ENCODE peak calls at places on chromosomes 12 and 14, in nine cellular contexts. J is CD8-positive, alpha-beta memory T cell; V is gastrocnemius medialis; D is tibial artery; T is A549; L is ovary; Z is A673; E is endothelial cell of umbilical vein; U is left lung. M is an unnamed sample. For H3K4me1, the result is how much of the 10 kb centered on the place peaks cover.

GRCh38 chr12:69875416-69875815 is 50.4 kb downstream of the MYRFL start:
- DNase-seq in U (no peak), E (no peak), V (no peak), D (no peak), L (no peak), T (no peak), J (no peak), Z (no peak), M (no peak)

GRCh38 chr12:131229426-131230339 is 276.0 kb downstream of the ADGRD1 start:
- DNase-seq in E (no peak), Z (no peak), U (no peak), T (no peak), D (no peak), V (no peak), J (no peak), L (no peak), M (no peak)

GRCh38 chr12:89789862-89790261 is 81.2 kb upstream of the ATP2B1 start:
- DNase-seq in Z (no peak), L (no peak), J (no peak), U (no peak), V (no peak), T (no peak), E (no peak), D (no peak), M (no peak)

GRCh38 chr14:92922883-92923743 is at the start of gene CHGA:
- DNase-seq in L (peak), E (peak), V (no peak), T (peak), Z (peak), J (peak), D (no peak), U (peak), M (no peak)

GRCh38 chr14:61558271-61558670 is 137.0 kb upstream of the HIF1A start:
- DNase-seq in V (no peak), T (no peak), L (no peak), E (peak), U (no peak), Z (peak), J (no peak), D (no peak), M (no peak)

GRCh38 chr12:30863839-30864238 is 62.7 kb upstream of the TSPAN11 start:
- DNase-seq in U (no peak), E (no peak), V (no peak), Z (no peak), T (no peak), D (no peak), J (no peak), L (no peak), M (no peak)

GRCh38 chr14:96501746-96502620 is at the start of gene PAPOLA:
- DNase-seq in E (peak), Z (peak), T (peak), D (peak), U (peak), V (peak), L (peak), J (peak), M (peak)

GRCh38 chr14:95480109-95480886 is 36.2 kb downstream of the SYNE3 start:
- DNase-seq in J (no peak), L (no peak), U (no peak), D (peak), Z (no peak), T (no peak), E (no peak), V (peak), M (no peak)

GRCh38 chr12:55728185-55728931 is 451 bp downstream of the CD63 start:
- DNase-seq in V (peak), E (peak), Z (peak), D (peak), U (peak), L (peak), J (no peak), T (peak), M (peak)

GRCh38 chr14:37150414-37150813 is 22.0 kb downstream of the SLC25A21 start:
- DNase-seq in E (peak), D (no peak), J (no peak), T (peak), U (no peak), L (no peak), V (no peak), Z (peak), M (no peak)

GRCh38 chr12:4107436-4107878 is 166.1 kb upstream of the CCND2 start:
- DNase-seq in J (peak), V (no peak), D (peak), U (no peak), L (no peak), E (peak), Z (peak), T (peak), M (peak)

GRCh38 chr12:28631831-28632230 is 441.6 kb downstream of the CCDC91 start:
- DNase-seq in U (no peak), L (no peak), T (no peak), Z (no peak), V (no peak), D (no peak), E (no peak), J (no peak), M (no peak)

GRCh38 chr12:131260970-131261369 is 307.3 kb downstream of the ADGRD1 start:
- DNase-seq in L (no peak), J (no peak), E (no peak), D (no peak), Z (no peak), U (no peak), V (no peak), T (no peak), M (no peak)

GRCh38 chr14:96805906-96806305 is 8.7 kb downstream of the VRK1 start:
- DNase-seq in L (no peak), E (no peak), T (no peak), D (no peak), Z (no peak), U (no peak), V (no peak), J (no peak), M (no peak)

GRCh38 chr12:111788178-111788654 is 21.5 kb downstream of the ALDH2 start:
- DNase-seq in V (peak), U (no peak), D (no peak), L (peak), Z (peak), J (no peak), E (no peak), T (peak), M (no peak)

GRCh38 chr12:76226397-76226796 is 121.8 kb downstream of the BBS10 start:
- DNase-seq in Z (peak), V (no peak), L (no peak), J (no peak), U (no peak), T (no peak), E (peak), D (no peak), M (no peak)

GRCh38 chr12:46214668-46215429 is 54.0 kb downstream of the SLC38A1 start:
- DNase-seq in Z (no peak), E (no peak), L (no peak), D (no peak), T (no peak), V (peak), J (peak), U (no peak), M (no peak)

GRCh38 chr14:51354846-51355245 is 114.8 kb downstream of the TMX1 start:
- DNase-seq in J (no peak), Z (no peak), E (no peak), L (no peak), U (no peak), D (no peak), V (no peak), T (no peak), M (no peak)

GRCh38 chr12:131351319-131352028 is 359.4 kb upstream of the SFSWAP start:
- DNase-seq in D (no peak), J (no peak), Z (peak), V (no peak), U (no peak), E (no peak), L (no peak), T (peak), M (no peak)

GRCh38 chr14:39169541-39169900 is 612 bp downstream of the TRAPPC6B start:
- DNase-seq in E (peak), U (no peak), Z (no peak), J (no peak), V (no peak), T (no peak), D (no peak), L (no peak), M (peak)

GRCh38 chr12:70849265-70849960 is 71.1 kb downstream of the PTPRR start:
- DNase-seq in T (peak), E (peak), Z (peak), D (no peak), U (no peak), L (no peak), V (no peak), J (no peak), M (no peak)

GRCh38 chr14:88493392-88494185 is 61.2 kb downstream of the PTPN21 start:
- DNase-seq in E (no peak), V (no peak), U (no peak), D (no peak), L (no peak), T (no peak), Z (no peak), J (no peak), M (no peak)

GRCh38 chr12:109065154-109065852 is 12.9 kb downstream of the USP30 start:
- DNase-seq in U (no peak), L (no peak), J (no peak), E (no peak), T (no peak), V (no peak), Z (no peak), D (no peak), M (no peak)

GRCh38 chr12:107891967-107892366 is 117.5 kb downstream of the ASCL4 start:
- DNase-seq in J (no peak), T (peak), U (no peak), L (no peak), D (no peak), Z (peak), V (no peak), E (peak), M (no peak)

GRCh38 chr14:101821528-101821927 is 60.0 kb downstream of the PPP2R5C start:
- DNase-seq in J (peak), D (no peak), V (no peak), T (no peak), L (no peak), Z (no peak), U (no peak), E (no peak), M (no peak)
- H3K4me1 ChIP-seq in J (half or more), D (under half), V (under half), T (under half), L (under half), Z (under half), U (under half), E (under half), M (under half)

DNA sequence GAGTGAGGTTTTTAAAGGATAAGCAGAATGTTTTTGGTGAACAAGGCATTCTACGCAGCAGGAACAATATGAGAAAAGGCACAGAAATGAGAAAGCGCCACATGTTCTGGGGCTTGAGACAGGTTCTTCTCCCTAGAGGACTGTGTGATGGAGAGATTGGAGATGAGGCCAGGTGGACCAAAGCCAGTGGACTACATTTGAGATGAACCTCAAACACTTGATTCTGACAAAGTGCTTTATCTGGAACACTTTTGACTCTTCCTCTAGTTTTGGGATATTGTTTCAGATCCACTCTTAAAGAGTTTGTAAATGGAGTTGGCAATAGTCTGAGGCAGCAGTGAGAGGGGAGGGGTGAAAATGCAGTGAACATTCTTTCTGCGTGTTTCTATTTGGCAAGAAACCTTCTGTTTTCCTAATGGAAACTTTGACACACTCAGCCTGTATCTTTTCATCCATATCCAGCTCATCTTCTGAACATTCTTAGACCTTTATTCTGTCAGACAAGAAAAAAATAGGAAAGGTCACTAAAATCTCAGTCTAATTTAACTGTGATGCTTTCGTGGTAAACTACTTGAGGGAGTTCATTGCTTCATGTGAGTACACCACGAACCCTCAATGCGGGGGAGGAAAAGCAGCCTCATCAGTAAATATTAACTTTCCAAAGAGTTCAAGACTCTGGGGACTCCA is 57.3 kb upstream of the KCNJ8 start:
- DNase-seq in T (no peak), Z (no peak), U (no peak), J (no peak), L (peak), D (peak), V (peak), E (no peak), M (no peak)
- H3K4me1 ChIP-seq in T (under half), Z (under half), U (under half), J (under half), L (under half), D (under half), V (under half), E (under half), M (under half)

GRCh38 chr14:79294506-79294905 is 916.8 kb downstream of the DIO2 start:
- DNase-seq in T (no peak), D (no peak), V (no peak), L (no peak), Z (no peak), E (no peak), U (no peak), J (no peak), M (no peak)

GRCh38 chr14:79299162-79299561 is 912.1 kb downstream of the DIO2 start:
- DNase-seq in E (no peak), D (no peak), Z (no peak), L (no peak), J (no peak), V (no peak), U (no peak), T (no peak), M (no peak)

GRCh38 chr14:79293482-79293881 is 917.8 kb downstream of the DIO2 start:
- DNase-seq in V (no peak), J (no peak), L (no peak), Z (no peak), D (no peak), T (no peak), E (no peak), U (no peak), M (no peak)

GRCh38 chr14:79298373-79298772 is 912.9 kb downstream of the DIO2 start:
- DNase-seq in U (no peak), E (no peak), J (no peak), T (no peak), L (no peak), Z (no peak), D (no peak), V (no peak), M (no peak)

GRCh38 chr14:79295385-79295784 is 915.9 kb downstream of the DIO2 start:
- DNase-seq in L (no peak), Z (no peak), T (no peak), J (no peak), U (no peak), E (no peak), V (no peak), D (no peak), M (no peak)
- H3K4me1 ChIP-seq in L (under half), Z (under half), T (under half), J (under half), U (under half), E (under half), V (under half), D (under half), M (under half)

GRCh38 chr12:20426191-20426590 is 57.9 kb downstream of the PDE3A start:
- DNase-seq in J (no peak), E (no peak), T (no peak), D (peak), V (peak), U (no peak), L (peak), Z (no peak), M (no peak)
- H3K4me1 ChIP-seq in J (under half), E (under half), T (under half), D (under half), V (under half), U (under half), L (under half), Z (under half), M (under half)

GRCh38 chr12:62695696-62696095 is 229.1 kb downstream of the MON2 start:
- DNase-seq in Z (no peak), V (no peak), D (no peak), J (no peak), E (no peak), L (no peak), U (no peak), T (no peak), M (no peak)

GRCh38 chr12:62691309-62691708 is 224.7 kb downstream of the MON2 start:
- DNase-seq in T (no peak), Z (no peak), L (no peak), V (no peak), D (no peak), E (no peak), U (no peak), J (no peak), M (no peak)

GRCh38 chr12:62692884-62693283 is 226.3 kb downstream of the MON2 start:
- DNase-seq in U (no peak), J (no peak), E (no peak), V (no peak), Z (no peak), D (no peak), L (no peak), T (peak), M (no peak)

GRCh38 chr12:62694632-62695031 is 228.0 kb downstream of the MON2 start:
- DNase-seq in V (no peak), J (no peak), D (no peak), U (no peak), Z (no peak), E (no peak), L (no peak), T (no peak), M (no peak)

GRCh38 chr12:62693291-62694040 is 226.8 kb downstream of the MON2 start:
- DNase-seq in J (no peak), T (no peak), U (no peak), V (no peak), E (no peak), Z (no peak), D (no peak), L (no peak), M (no peak)
- H3K4me1 ChIP-seq in J (under half), T (under half), U (under half), V (under half), E (under half), Z (under half), D (under half), L (under half), M (under half)

GRCh38 chr12:12993367-12993766 is 6.7 kb downstream of the HEBP1 start:
- DNase-seq in U (no peak), D (no peak), T (no peak), V (no peak), E (no peak), Z (no peak), J (no peak), L (no peak), M (no peak)

GRCh38 chr12:12997734-12998133 is 2.3 kb downstream of the HEBP1 start:
- DNase-seq in T (no peak), U (no peak), V (no peak), J (no peak), L (no peak), E (no peak), Z (no peak), D (no peak), M (no peak)

GRCh38 chr12:12996235-12996634 is 3.8 kb downstream of the HEBP1 start:
- DNase-seq in D (no peak), Z (no peak), L (no peak), U (no peak), V (no peak), T (no peak), E (no peak), J (no peak), M (no peak)

GRCh38 chr12:12992418-12993175 is 7.5 kb downstream of the HEBP1 start:
- DNase-seq in Z (peak), L (peak), T (peak), V (no peak), D (peak), U (peak), J (no peak), E (peak), M (no peak)

DNA sequence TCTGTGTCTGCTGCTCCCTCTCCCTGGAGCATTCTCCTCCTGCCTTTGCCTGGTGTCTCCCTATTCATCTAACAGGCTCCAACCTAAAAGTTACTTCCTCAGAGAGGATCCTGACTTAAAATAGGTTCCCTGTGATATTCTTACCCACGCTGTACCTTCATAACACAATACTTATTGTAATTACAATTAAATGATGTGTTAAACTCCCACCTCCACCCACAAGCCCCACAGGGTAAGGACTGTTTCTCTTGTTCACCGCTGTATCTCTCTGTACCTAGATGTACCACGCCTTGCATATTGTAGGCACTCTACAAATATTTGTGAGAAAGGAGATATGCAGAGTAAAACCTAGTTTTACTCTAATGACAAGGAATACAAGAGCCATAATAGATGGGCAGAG is 5.0 kb downstream of the HEBP1 start:
- DNase-seq in J (no peak), V (no peak), D (no peak), Z (no peak), L (no peak), T (no peak), U (no peak), E (no peak), M (no peak)
- H3K4me1 ChIP-seq in J (under half), V (under half), D (under half), Z (under half), L (under half), T (under half), U (under half), E (under half), M (under half)

GRCh38 chr12:52232233-52232915 is 669 bp upstream of the KRT7 start:
- DNase-seq in E (peak), U (no peak), T (no peak), J (no peak), Z (no peak), V (no peak), D (no peak), L (no peak), M (no peak)

GRCh38 chr12:52233462-52234141 is 559 bp downstream of the KRT7 start:
- DNase-seq in U (no peak), L (no peak), T (peak), J (no peak), V (no peak), Z (no peak), D (no peak), E (no peak), M (no peak)

GRCh38 chr12:52231305-52232232 is 1.5 kb upstream of the KRT7 start:
- DNase-seq in E (no peak), U (no peak), V (no peak), T (peak), Z (no peak), J (no peak), D (no peak), L (no peak), M (no peak)

GRCh38 chr12:52234226-52234810 is 1.3 kb downstream of the KRT7 start:
- DNase-seq in J (no peak), V (no peak), E (no peak), Z (no peak), L (no peak), U (no peak), D (no peak), T (peak), M (no peak)

GRCh38 chr12:52232916-52233461 is at the start of gene KRT7:
- DNase-seq in L (no peak), J (no peak), U (peak), E (peak), V (no peak), Z (no peak), D (no peak), T (peak), M (no peak)
- H3K4me1 ChIP-seq in L (under half), J (under half), U (under half), E (under half), V (under half), Z (under half), D (under half), T (half or more), M (under half)

GRCh38 chr14:22546722-22547071 is 42.3 kb downstream of the DAD1 start:
- DNase-seq in T (no peak), E (no peak), L (no peak), U (no peak), V (no peak), Z (no peak), J (no peak), D (no peak), M (no peak)
- H3K4me1 ChIP-seq in T (under half), E (under half), L (under half), U (under half), V (under half), Z (half or more), J (half or more), D (under half), M (under half)